ENCODE peak calls at places on chromosome 14, in six cellular contexts. One of them, this sample, is unnamed.

GRCh38 chr14:21382886-21383847 is 652 bp downstream of the SUPT16H start:
- DNase-seq in PC-9: no peak
- DNase-seq in T follicular helper cell: peak; percentile 7
- DNase-seq in AG08396: peak; percentile 49
- DNase-seq in stimulated activated CD4-positive, alpha-beta T cell treated with anti-CD3 and anti-CD28 coated beads, Interleukin-4, amount 100 ng/mL, for 24 hours: peak; percentile 60
- DNase-seq in erythroblast: peak; percentile 72
- DNase-seq in this sample: peak; percentile 52

GRCh38 chr14:39350866-39351265 is 81.4 kb downstream of the FBXO33 start:
- DNase-seq in PC-9: no peak
- DNase-seq in T follicular helper cell: no peak
- DNase-seq in AG08396: no peak
- DNase-seq in stimulated activated CD4-positive, alpha-beta T cell treated with anti-CD3 and anti-CD28 coated beads, Interleukin-4, amount 100 ng/mL, for 24 hours: no peak
- DNase-seq in erythroblast: no peak
- DNase-seq in this sample: no peak

GRCh38 chr14:98186140-98186539 is 1085.9 kb downstream of the BCL11B start:
- DNase-seq in PC-9: no peak
- DNase-seq in T follicular helper cell: no peak
- DNase-seq in AG08396: no peak
- DNase-seq in stimulated activated CD4-positive, alpha-beta T cell treated with anti-CD3 and anti-CD28 coated beads, Interleukin-4, amount 100 ng/mL, for 24 hours: no peak
- DNase-seq in erythroblast: no peak
- DNase-seq in this sample: no peak

GRCh38 chr14:23559921-23560520 is 4.0 kb downstream of the THTPA start:
- DNase-seq in PC-9: no peak
- DNase-seq in T follicular helper cell: no peak
- DNase-seq in AG08396: no peak
- DNase-seq in stimulated activated CD4-positive, alpha-beta T cell treated with anti-CD3 and anti-CD28 coated beads, Interleukin-4, amount 100 ng/mL, for 24 hours: no peak
- DNase-seq in erythroblast: no peak
- DNase-seq in this sample: no peak

GRCh38 chr14:88831285-88831684 is 6.8 kb downstream of the TTC8 start:
- DNase-seq in PC-9: peak; percentile 41
- DNase-seq in T follicular helper cell: no peak
- DNase-seq in AG08396: peak; percentile 44
- DNase-seq in stimulated activated CD4-positive, alpha-beta T cell treated with anti-CD3 and anti-CD28 coated beads, Interleukin-4, amount 100 ng/mL, for 24 hours: no peak
- DNase-seq in erythroblast: no peak
- DNase-seq in this sample: peak; percentile 65

GRCh38 chr14:101577221-101577909 is 16.1 kb downstream of the DIO3 start:
- DNase-seq in PC-9: no peak
- DNase-seq in T follicular helper cell: no peak
- DNase-seq in AG08396: no peak
- DNase-seq in stimulated activated CD4-positive, alpha-beta T cell treated with anti-CD3 and anti-CD28 coated beads, Interleukin-4, amount 100 ng/mL, for 24 hours: no peak
- DNase-seq in erythroblast: no peak
- DNase-seq in this sample: no peak

GRCh38 chr14:31402764-31403163 is 17.6 kb downstream of the HEATR5A start:
- DNase-seq in PC-9: no peak
- DNase-seq in T follicular helper cell: no peak
- DNase-seq in AG08396: no peak
- DNase-seq in stimulated activated CD4-positive, alpha-beta T cell treated with anti-CD3 and anti-CD28 coated beads, Interleukin-4, amount 100 ng/mL, for 24 hours: no peak
- DNase-seq in erythroblast: no peak
- DNase-seq in this sample: no peak

GRCh38 chr14:50822501-50823042 is 8.4 kb downstream of the NIN start:
- DNase-seq in PC-9: no peak
- DNase-seq in T follicular helper cell: no peak
- DNase-seq in AG08396: no peak
- DNase-seq in stimulated activated CD4-positive, alpha-beta T cell treated with anti-CD3 and anti-CD28 coated beads, Interleukin-4, amount 100 ng/mL, for 24 hours: no peak
- DNase-seq in erythroblast: no peak
- DNase-seq in this sample: no peak

GRCh38 chr14:38420045-38420444 is 164.2 kb upstream of the CLEC14A start:
- DNase-seq in PC-9: no peak
- DNase-seq in T follicular helper cell: no peak
- DNase-seq in AG08396: no peak
- DNase-seq in stimulated activated CD4-positive, alpha-beta T cell treated with anti-CD3 and anti-CD28 coated beads, Interleukin-4, amount 100 ng/mL, for 24 hours: no peak
- DNase-seq in erythroblast: no peak
- DNase-seq in this sample: peak; percentile 51

GRCh38 chr14:101235042-101235871 is 326.0 kb upstream of the DIO3 start:
- DNase-seq in PC-9: no peak
- DNase-seq in T follicular helper cell: no peak
- DNase-seq in AG08396: peak; percentile 74
- DNase-seq in stimulated activated CD4-positive, alpha-beta T cell treated with anti-CD3 and anti-CD28 coated beads, Interleukin-4, amount 100 ng/mL, for 24 hours: no peak
- DNase-seq in erythroblast: peak; percentile 56
- DNase-seq in this sample: peak; percentile 52

GRCh38 chr14:77023001-77023996 is 5.2 kb downstream of the IRF2BPL start:
- DNase-seq in PC-9: peak; percentile 61
- DNase-seq in T follicular helper cell: no peak
- DNase-seq in AG08396: peak; percentile 27
- DNase-seq in stimulated activated CD4-positive, alpha-beta T cell treated with anti-CD3 and anti-CD28 coated beads, Interleukin-4, amount 100 ng/mL, for 24 hours: peak; percentile 57
- DNase-seq in erythroblast: no peak
- DNase-seq in this sample: peak; percentile 57

GRCh38 chr14:49940805-49941421 is 48.0 kb downstream of the ARF6 start:
- DNase-seq in PC-9: peak; percentile 85
- DNase-seq in T follicular helper cell: no peak
- DNase-seq in AG08396: no peak
- DNase-seq in stimulated activated CD4-positive, alpha-beta T cell treated with anti-CD3 and anti-CD28 coated beads, Interleukin-4, amount 100 ng/mL, for 24 hours: no peak
- DNase-seq in erythroblast: no peak
- DNase-seq in this sample: peak; percentile 60

GRCh38 chr14:68463705-68464104 is 329.2 kb downstream of the ZFP36L1 start:
- DNase-seq in PC-9: peak; percentile 80
- DNase-seq in T follicular helper cell: no peak
- DNase-seq in AG08396: no peak
- DNase-seq in stimulated activated CD4-positive, alpha-beta T cell treated with anti-CD3 and anti-CD28 coated beads, Interleukin-4, amount 100 ng/mL, for 24 hours: no peak
- DNase-seq in erythroblast: no peak
- DNase-seq in this sample: no peak

GRCh38 chr14:75229923-75230792 is 48.5 kb upstream of the FOS start:
- DNase-seq in PC-9: peak; percentile 97
- DNase-seq in T follicular helper cell: peak; percentile 29
- DNase-seq in AG08396: peak; percentile 17
- DNase-seq in stimulated activated CD4-positive, alpha-beta T cell treated with anti-CD3 and anti-CD28 coated beads, Interleukin-4, amount 100 ng/mL, for 24 hours: peak; percentile 45
- DNase-seq in erythroblast: peak; percentile 44
- DNase-seq in this sample: peak; percentile 82

GRCh38 chr14:48963231-48963630 is 622.9 kb downstream of the RPS29 start:
- DNase-seq in PC-9: no peak
- DNase-seq in T follicular helper cell: no peak
- DNase-seq in AG08396: no peak
- DNase-seq in stimulated activated CD4-positive, alpha-beta T cell treated with anti-CD3 and anti-CD28 coated beads, Interleukin-4, amount 100 ng/mL, for 24 hours: no peak
- DNase-seq in erythroblast: no peak
- DNase-seq in this sample: no peak

GRCh38 chr14:70811065-70811464 is 1.8 kb upstream of the MAP3K9 start:
- DNase-seq in PC-9: no peak
- DNase-seq in T follicular helper cell: no peak
- DNase-seq in AG08396: no peak
- DNase-seq in stimulated activated CD4-positive, alpha-beta T cell treated with anti-CD3 and anti-CD28 coated beads, Interleukin-4, amount 100 ng/mL, for 24 hours: no peak
- DNase-seq in erythroblast: no peak
- DNase-seq in this sample: no peak

GRCh38 chr14:90450151-90450550 is 53.3 kb downstream of the CALM1 start:
- DNase-seq in PC-9: no peak
- DNase-seq in T follicular helper cell: no peak
- DNase-seq in AG08396: no peak
- DNase-seq in stimulated activated CD4-positive, alpha-beta T cell treated with anti-CD3 and anti-CD28 coated beads, Interleukin-4, amount 100 ng/mL, for 24 hours: no peak
- DNase-seq in erythroblast: no peak
- DNase-seq in this sample: no peak

GRCh38 chr14:56119221-56119967 is 1.2 kb downstream of the PELI2 start:
- DNase-seq in PC-9: no peak
- DNase-seq in T follicular helper cell: peak; percentile 7
- DNase-seq in AG08396: peak; percentile 48
- DNase-seq in stimulated activated CD4-positive, alpha-beta T cell treated with anti-CD3 and anti-CD28 coated beads, Interleukin-4, amount 100 ng/mL, for 24 hours: peak; percentile 23
- DNase-seq in erythroblast: peak; percentile 22
- DNase-seq in this sample: peak; percentile 44

GRCh38 chr14:35789651-35790050 is 19.4 kb downstream of the RALGAPA1 start:
- DNase-seq in PC-9: no peak
- DNase-seq in T follicular helper cell: no peak
- DNase-seq in AG08396: peak; percentile 11
- DNase-seq in stimulated activated CD4-positive, alpha-beta T cell treated with anti-CD3 and anti-CD28 coated beads, Interleukin-4, amount 100 ng/mL, for 24 hours: peak; percentile 9
- DNase-seq in erythroblast: no peak
- DNase-seq in this sample: no peak

GRCh38 chr14:56135668-56136067 is 17.5 kb downstream of the PELI2 start:
- DNase-seq in PC-9: no peak
- DNase-seq in T follicular helper cell: no peak
- DNase-seq in AG08396: no peak
- DNase-seq in stimulated activated CD4-positive, alpha-beta T cell treated with anti-CD3 and anti-CD28 coated beads, Interleukin-4, amount 100 ng/mL, for 24 hours: no peak
- DNase-seq in erythroblast: no peak
- DNase-seq in this sample: no peak

This sample was measured in fibroblast of pulmonary artery.